ENCODE peak calls at places on chromosomes 12 and 14, in four cellular contexts. A is fibroblast of villous mesenchyme, X is cardiac fibroblast, T is astrocyte. N is an unnamed sample.

GRCh38 chr12:65323025-65323424 is 44.5 kb downstream of the MSRB3 start:
- DNase-seq in A (no peak), X (no peak), T (no peak), N (no peak)

GRCh38 chr14:103542545-103543088 is 13.6 kb downstream of the TRMT61A start:
- DNase-seq in A (no peak), X (no peak), T (no peak), N (no peak)

GRCh38 chr12:108306014-108306501 is 33.1 kb downstream of the CMKLR1 start:
- DNase-seq in A (peak), X (peak), T (peak), N (peak)

GRCh38 chr14:49220492-49220891 is 365.7 kb downstream of the RPS29 start:
- DNase-seq in A (no peak), X (no peak), T (peak), N (no peak)

GRCh38 chr12:108357834-108358579 is 18.9 kb upstream of the CMKLR1 start:
- DNase-seq in A (no peak), X (no peak), T (no peak), N (no peak)

GRCh38 chr14:20684662-20685456 is 499 bp downstream of the RNASE4 start:
- DNase-seq in A (peak), X (peak), T (peak), N (peak)

GRCh38 chr12:105485321-105485910 is 154.9 kb downstream of the C12orf75 start:
- DNase-seq in A (peak), X (peak), T (peak), N (peak)

GRCh38 chr14:34498684-34499412 is 36.8 kb upstream of the SPTSSA start:
- DNase-seq in A (peak), X (peak), T (peak), N (no peak)

GRCh38 chr12:107780298-107780697 is 5.8 kb downstream of the ASCL4 start:
- DNase-seq in A (no peak), X (no peak), T (no peak), N (no peak)

GRCh38 chr12:44286336-44286735 is 450.5 kb downstream of the TMEM117 start:
- DNase-seq in A (no peak), X (no peak), T (peak), N (peak)

GRCh38 chr12:118463677-118464076 is 87.3 kb downstream of the SUDS3 start:
- DNase-seq in A (no peak), X (no peak), T (no peak), N (no peak)

GRCh38 chr12:132687211-132688164 is at the start of the genes POLE and PXMP2:
- DNase-seq in A (peak), X (peak), T (peak), N (peak)
- H3K4me3 ChIP-seq in A (peak), X (peak), T (peak), N (peak)

GRCh38 chr12:120738252-120739030 is 12.8 kb downstream of the ACADS start:
- DNase-seq in A (no peak), X (no peak), T (no peak), N (no peak)
- TF ChIP-seq CTCF in A (no peak), X (no peak), T (no peak), N (no peak)

GRCh38 chr14:29752221-29752923 is 175.3 kb downstream of the PRKD1 start:
- DNase-seq in A (no peak), X (no peak), T (no peak), N (no peak)

GRCh38 chr14:29745863-29746262 is 181.8 kb downstream of the PRKD1 start:
- DNase-seq in A (no peak), X (no peak), T (no peak), N (no peak)

GRCh38 chr14:29743566-29743965 is 184.1 kb downstream of the PRKD1 start:
- DNase-seq in A (no peak), X (no peak), T (no peak), N (no peak)

GRCh38 chr14:29754134-29754533 is 173.5 kb downstream of the PRKD1 start:
- DNase-seq in A (no peak), X (no peak), T (no peak), N (no peak)

GRCh38 chr14:29749327-29749726 is 178.3 kb downstream of the PRKD1 start:
- DNase-seq in A (peak), X (peak), T (peak), N (peak)
- H3K4me3 ChIP-seq in A (no peak), X (no peak), T (no peak), N (no peak)

DNA sequence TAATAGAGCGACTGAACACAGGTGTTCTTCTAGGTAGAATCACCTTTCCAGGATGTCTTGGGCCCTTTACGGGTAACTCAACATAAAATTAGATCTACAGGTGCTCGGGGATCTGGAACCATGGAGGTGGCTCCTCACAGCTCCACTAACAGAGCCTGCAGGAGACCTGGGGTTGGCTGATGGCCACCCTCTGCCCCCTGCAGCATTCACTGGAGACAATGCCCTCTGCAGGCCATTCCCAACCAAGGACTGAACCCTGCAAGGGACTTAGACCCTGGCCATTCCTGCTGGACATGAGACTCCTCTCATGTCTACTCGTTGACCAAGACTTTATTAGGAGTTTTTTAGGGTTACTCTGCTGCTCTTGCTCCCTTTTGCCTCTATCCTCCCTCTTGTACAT is 58.5 kb upstream of the PPP4R3A start:
- DNase-seq in A (no peak), X (no peak), T (no peak), N (no peak)
- TF ChIP-seq CTCF in A (no peak), X (no peak), T (no peak), N (no peak)

DNA sequence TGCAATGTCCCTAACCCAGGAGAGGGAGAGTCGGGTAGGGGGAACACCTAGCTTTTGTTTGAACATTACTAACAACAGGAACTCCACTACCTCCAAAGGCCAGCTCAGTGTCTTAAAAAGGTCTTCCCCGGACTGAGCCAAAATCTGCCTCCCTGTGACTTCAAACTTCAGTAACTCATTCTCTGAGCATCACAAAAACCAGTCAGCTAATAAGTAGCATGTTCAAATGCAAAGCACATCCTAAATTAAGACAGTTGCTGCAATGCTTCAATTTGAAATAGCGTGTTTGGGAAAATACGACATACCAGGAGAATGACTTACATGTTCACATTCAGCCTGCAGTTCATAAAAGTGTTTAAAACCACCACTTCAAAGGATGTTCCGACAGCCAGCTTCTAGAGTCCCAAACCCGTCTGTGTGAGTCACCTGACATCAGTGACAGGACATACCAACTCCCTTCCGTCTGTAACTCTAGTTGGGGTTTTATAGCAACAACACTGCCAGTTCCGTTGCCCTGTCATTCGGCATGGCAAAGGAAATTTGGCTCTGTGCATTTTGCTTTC is 13.0 kb downstream of the ZFP36L1 start:
- DNase-seq in A (peak), X (peak), T (peak), N (peak)
- H3K4me3 ChIP-seq in A (no peak), X (no peak), T (peak), N (no peak)

GRCh38 chr14:101557811-101558738 is 3.2 kb upstream of the DIO3 start:
- DNase-seq in A (peak), X (peak), T (no peak), N (no peak)
- TF ChIP-seq CTCF in A (peak), X (no peak), T (no peak), N (no peak)

GRCh38 chr12:7933255-7933726 is 2.7 kb downstream of the SLC2A3 start:
- DNase-seq in A (peak), X (peak), T (peak), N (peak)
- H3K4me3 ChIP-seq in A (peak), X (peak), T (peak), N (peak)

DNA sequence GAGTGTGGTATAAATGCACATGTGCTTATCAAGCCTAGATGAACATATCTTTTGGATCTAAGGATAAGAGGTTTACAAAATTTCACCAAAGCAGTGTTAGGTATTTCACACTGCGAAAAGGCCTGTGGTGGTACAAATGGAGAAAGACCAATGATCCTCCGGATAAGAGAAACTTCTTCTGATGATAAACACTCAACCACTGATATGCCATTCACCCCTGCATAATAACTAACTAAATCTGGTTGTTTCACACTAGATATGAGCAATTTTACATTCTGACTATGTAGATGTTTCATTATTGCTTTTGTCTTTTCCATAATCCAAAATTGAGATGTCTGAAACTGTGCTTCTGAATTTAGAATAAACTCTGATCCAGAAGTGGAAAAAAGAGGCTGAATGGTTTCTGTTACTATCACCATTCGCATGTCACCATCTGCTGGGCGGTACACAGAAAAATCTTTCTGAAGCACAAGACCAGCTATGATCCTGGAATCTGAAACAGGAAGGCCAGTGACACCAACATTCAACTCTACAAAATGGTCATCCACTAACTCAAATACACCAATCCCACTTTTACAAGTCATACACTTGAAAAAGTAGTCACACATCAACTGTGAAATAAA is 1.3 kb downstream of the BBS10 start:
- DNase-seq in A (peak), X (peak), T (peak), N (peak)
- TF ChIP-seq CTCF in A (peak), X (peak), T (peak), N (peak)